ENCODE peak calls at places on chromosomes 13 and 19, in eight cellular contexts. C, S, Z, L, M, P, I and V are unnamed samples.

GRCh38 chr19:49847731-49848696 is 2.9 kb upstream of the PTOV1 start:
- DNase-seq in C (no peak), S (no peak), Z (peak), L (peak), M (peak), P (no peak), I (no peak), V (no peak)

GRCh38 chr19:40663712-40664692 is 26.4 kb downstream of the NUMBL start:
- DNase-seq in C (no peak), S (no peak), Z (peak), L (no peak), M (no peak), P (no peak), I (no peak), V (no peak)

GRCh38 chr13:21435231-21435630 is 23.9 kb downstream of the ZDHHC20 start:
- DNase-seq in C (no peak), S (no peak), Z (no peak), L (no peak), M (no peak), P (no peak), I (no peak), V (no peak)

GRCh38 chr13:28544026-28544425 is 49.1 kb upstream of the FLT1 start:
- DNase-seq in C (no peak), S (no peak), Z (no peak), L (peak), M (no peak), P (no peak), I (no peak), V (no peak)

GRCh38 chr13:112819111-112819510 is 129.3 kb downstream of the ATP11A start:
- DNase-seq in C (no peak), S (no peak), Z (no peak), L (no peak), M (no peak), P (no peak), I (no peak), V (no peak)

GRCh38 chr13:94886191-94886590 is 173.8 kb upstream of the SOX21 start:
- DNase-seq in C (no peak), S (no peak), Z (no peak), L (peak), M (no peak), P (no peak), I (no peak), V (no peak)

GRCh38 chr19:14091086-14091884 is 734 bp upstream of the SAMD1 start:
- DNase-seq in C (no peak), S (peak), Z (peak), L (peak), M (peak), P (no peak), I (peak), V (peak)

GRCh38 chr13:99548448-99548847 is 47.2 kb downstream of the TM9SF2 start:
- DNase-seq in C (no peak), S (no peak), Z (no peak), L (no peak), M (no peak), P (no peak), I (no peak), V (no peak)

GRCh38 chr13:105732946-105733529 is 802.4 kb downstream of the EFNB2 start:
- DNase-seq in C (no peak), S (no peak), Z (no peak), L (no peak), M (no peak), P (no peak), I (no peak), V (no peak)

GRCh38 chr13:112614835-112615234 is 26.9 kb upstream of the TUBGCP3 start:
- DNase-seq in C (no peak), S (no peak), Z (no peak), L (no peak), M (no peak), P (no peak), I (no peak), V (no peak)

GRCh38 chr13:75963318-75963717 is 327.2 kb downstream of the LMO7 start:
- DNase-seq in C (no peak), S (no peak), Z (no peak), L (no peak), M (no peak), P (no peak), I (no peak), V (no peak)

GRCh38 chr13:74114202-74114601 is 20.0 kb downstream of the KLF12 start:
- DNase-seq in C (no peak), S (no peak), Z (no peak), L (peak), M (no peak), P (no peak), I (no peak), V (no peak)

GRCh38 chr19:49438261-49438660 is 3.1 kb downstream of the SLC17A7 start:
- DNase-seq in C (no peak), S (no peak), Z (no peak), L (no peak), M (no peak), P (no peak), I (no peak), V (no peak)

GRCh38 chr19:9857920-9858746 is 23.0 kb downstream of the PIN1 start:
- DNase-seq in C (no peak), S (no peak), Z (no peak), L (no peak), M (no peak), P (no peak), I (no peak), V (peak)

GRCh38 chr19:24052811-24053210 is 34.2 kb upstream of the ZNF254 start:
- DNase-seq in C (no peak), S (no peak), Z (no peak), L (no peak), M (no peak), P (no peak), I (no peak), V (no peak)

GRCh38 chr19:31938675-31939074 is 406.7 kb upstream of the ZNF507 start:
- DNase-seq in C (no peak), S (no peak), Z (no peak), L (no peak), M (no peak), P (no peak), I (no peak), V (no peak)

GRCh38 chr13:64305246-64305645 is 2889.6 kb upstream of the PCDH20 start:
- DNase-seq in C (no peak), S (no peak), Z (no peak), L (peak), M (no peak), P (no peak), I (no peak), V (no peak)

GRCh38 chr13:37202264-37202663 is 96.8 kb upstream of the CSNK1A1L start:
- DNase-seq in C (no peak), S (no peak), Z (peak), L (no peak), M (no peak), P (no peak), I (no peak), V (no peak)

GRCh38 chr13:111531505-111531904 is 211.1 kb downstream of the TEX29 start:
- DNase-seq in C (no peak), S (no peak), Z (peak), L (no peak), M (no peak), P (no peak), I (no peak), V (no peak)

GRCh38 chr13:41603917-41604316 is 146.6 kb downstream of the RGCC start:
- DNase-seq in C (no peak), S (no peak), Z (peak), L (peak), M (peak), P (no peak), I (no peak), V (no peak)

GRCh38 chr13:113219311-113219940 is 10.0 kb downstream of the CUL4A start:
- DNase-seq in C (no peak), S (no peak), Z (no peak), L (no peak), M (no peak), P (no peak), I (no peak), V (no peak)